ENCODE peak calls at places on chromosomes 5 and 9, in eight cellular contexts. A is A549, U is HCT116, I is PC-9, N is PC-3, V is mammary epithelial cell, G is IMR-90, D is GM23338. F is an unnamed sample.

GRCh38 chr9:115132648-115133047 is 14.7 kb upstream of the TNC start:
- DNase-seq in A (no peak), U (no peak), I (no peak), N (no peak), V (no peak), G (peak), D (peak), F (peak)

GRCh38 chr9:35074141-35074540 is 1.7 kb upstream of the VCP start:
- DNase-seq in A (no peak), U (no peak), I (no peak), N (no peak), V (no peak), G (no peak), D (no peak), F (no peak)

GRCh38 chr9:123400926-123401503 is 45.0 kb downstream of the CRB2 start:
- DNase-seq in A (no peak), U (no peak), I (no peak), N (no peak), V (no peak), G (no peak), D (no peak), F (no peak)

GRCh38 chr9:137666950-137667670 is 48.3 kb downstream of the EHMT1 start:
- DNase-seq in A (no peak), U (no peak), I (no peak), N (no peak), V (no peak), G (no peak), D (peak), F (no peak)

GRCh38 chr9:129863059-129863690 is 27.9 kb downstream of the USP20 start:
- DNase-seq in A (no peak), U (no peak), I (peak), N (no peak), V (peak), G (peak), D (no peak), F (peak)

GRCh38 chr9:113547501-113547900 is 84.0 kb downstream of the RGS3 start:
- DNase-seq in A (no peak), U (no peak), I (no peak), N (no peak), V (no peak), G (no peak), D (no peak), F (no peak)

GRCh38 chr5:27171696-27172362 is 133.4 kb upstream of the CDH9 start:
- DNase-seq in A (no peak), U (no peak), I (no peak), N (no peak), V (no peak), G (no peak), D (peak), F (peak)

GRCh38 chr5:79689541-79690466 is at the start of gene CMYA5:
- DNase-seq in A (no peak), U (no peak), I (no peak), N (no peak), V (peak), G (peak), D (peak), F (peak)

GRCh38 chr5:131423056-131423455 is 159.2 kb downstream of the CDC42SE2 start:
- DNase-seq in A (peak), U (no peak), I (no peak), N (peak), V (no peak), G (peak), D (peak), F (peak)

GRCh38 chr9:127104465-127105311 is 17.7 kb downstream of the ANGPTL2 start:
- DNase-seq in A (no peak), U (no peak), I (no peak), N (no peak), V (peak), G (peak), D (peak), F (peak)

GRCh38 chr9:130219661-130220081 is 45.9 kb upstream of the HMCN2 start:
- DNase-seq in A (no peak), U (no peak), I (no peak), N (no peak), V (no peak), G (no peak), D (no peak), F (no peak)

GRCh38 chr9:121837113-121838010 is 185.9 kb downstream of the DAB2IP start:
- DNase-seq in A (no peak), U (no peak), I (no peak), N (no peak), V (no peak), G (peak), D (no peak), F (peak)

GRCh38 chr9:81861644-81862043 is 66.6 kb upstream of the SPATA31D4 start:
- DNase-seq in A (no peak), U (no peak), I (peak), N (peak), V (peak), G (peak), D (no peak), F (peak)

GRCh38 chr9:15333376-15333881 is 26.4 kb upstream of the TTC39B start:
- DNase-seq in A (peak), U (no peak), I (no peak), N (no peak), V (no peak), G (no peak), D (no peak), F (no peak)

GRCh38 chr9:97981828-97982164 is 1.3 kb upstream of the ANP32B start:
- DNase-seq in A (no peak), U (no peak), I (no peak), N (no peak), V (no peak), G (no peak), D (no peak), F (no peak)

GRCh38 chr5:73160239-73160671 is 12.7 kb upstream of the TMEM174 start:
- DNase-seq in A (no peak), U (no peak), I (no peak), N (peak), V (no peak), G (no peak), D (no peak), F (no peak)

GRCh38 chr5:158698036-158698667 is 401.6 kb downstream of the EBF1 start:
- DNase-seq in A (peak), U (no peak), I (no peak), N (no peak), V (no peak), G (no peak), D (peak), F (no peak)

GRCh38 chr5:104186100-104186499 is 623.5 kb upstream of the NUDT12 start:
- DNase-seq in A (peak), U (peak), I (no peak), N (no peak), V (peak), G (no peak), D (peak), F (peak)

GRCh38 chr5:157431544-157432200 is 28.3 kb upstream of the NIPAL4 start:
- DNase-seq in A (peak), U (peak), I (no peak), N (peak), V (peak), G (peak), D (peak), F (peak)

GRCh38 chr9:112970939-112971338 is 41.1 kb downstream of the ZNF883 start:
- DNase-seq in A (no peak), U (no peak), I (no peak), N (peak), V (no peak), G (no peak), D (peak), F (peak)

GRCh38 chr5:135212361-135213033 is 178.5 kb upstream of the PITX1 start:
- DNase-seq in A (no peak), U (no peak), I (no peak), N (no peak), V (no peak), G (no peak), D (no peak), F (no peak)

GRCh38 chr5:107887587-107887986 is 216.8 kb upstream of the EFNA5 start:
- DNase-seq in A (no peak), U (no peak), I (no peak), N (no peak), V (no peak), G (no peak), D (no peak), F (no peak)

GRCh38 chr5:134845852-134846640 is at the start of gene C5orf24:
- DNase-seq in A (peak), U (peak), I (peak), N (peak), V (peak), G (peak), D (peak), F (peak)

GRCh38 chr5:55231476-55232193 is 1.8 kb downstream of the CCNO start:
- DNase-seq in A (no peak), U (no peak), I (peak), N (no peak), V (no peak), G (no peak), D (peak), F (peak)

GRCh38 chr9:94478755-94479730 is 75.8 kb upstream of the PCAT7 start:
- DNase-seq in A (no peak), U (no peak), I (no peak), N (no peak), V (no peak), G (no peak), D (no peak), F (no peak)

GRCh38 chr9:136445799-136446198 is 6.2 kb upstream of the INPP5E start:
- DNase-seq in A (no peak), U (no peak), I (no peak), N (no peak), V (no peak), G (no peak), D (no peak), F (no peak)

GRCh38 chr5:26700759-26701384 is 337.5 kb downstream of the CDH9 start:
- DNase-seq in A (peak), U (no peak), I (no peak), N (peak), V (peak), G (no peak), D (peak), F (peak)

GRCh38 chr5:85108471-85108870 is 723.8 kb upstream of the EDIL3 start:
- DNase-seq in A (peak), U (no peak), I (no peak), N (peak), V (no peak), G (no peak), D (peak), F (no peak)
- TF ChIP-seq CTCF in A (no peak), U (peak), I (peak), N (peak), V (peak), G (no peak), D (peak), F (no peak)

DNA sequence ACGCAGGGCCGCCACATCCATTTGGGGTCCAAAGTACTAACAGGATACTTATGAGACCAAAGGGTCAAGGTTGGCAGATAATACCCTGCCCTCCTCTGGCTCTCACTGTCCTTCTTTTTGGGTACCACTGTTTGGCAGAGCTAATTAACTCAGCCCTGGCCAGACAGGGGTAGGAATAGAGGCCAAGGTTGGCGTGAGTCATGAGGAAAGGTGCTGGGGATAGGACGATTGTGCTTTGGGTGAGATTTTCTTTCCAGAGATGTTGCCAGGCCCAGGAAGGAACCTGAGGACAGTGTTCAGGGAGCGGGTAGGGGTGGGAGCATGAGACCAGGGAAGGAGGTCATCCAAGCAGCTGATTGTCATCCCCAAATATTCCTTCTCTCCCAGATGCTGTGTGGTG is 191.8 kb upstream of the PANK3 start:
- DNase-seq in A (no peak), U (no peak), I (no peak), N (no peak), V (no peak), G (no peak), D (no peak), F (no peak)
- H3K4me2 ChIP-seq in A (no peak), U (no peak), I (no peak), N (no peak), V (no peak), G (no peak), D (no peak), F (no peak)

DNA sequence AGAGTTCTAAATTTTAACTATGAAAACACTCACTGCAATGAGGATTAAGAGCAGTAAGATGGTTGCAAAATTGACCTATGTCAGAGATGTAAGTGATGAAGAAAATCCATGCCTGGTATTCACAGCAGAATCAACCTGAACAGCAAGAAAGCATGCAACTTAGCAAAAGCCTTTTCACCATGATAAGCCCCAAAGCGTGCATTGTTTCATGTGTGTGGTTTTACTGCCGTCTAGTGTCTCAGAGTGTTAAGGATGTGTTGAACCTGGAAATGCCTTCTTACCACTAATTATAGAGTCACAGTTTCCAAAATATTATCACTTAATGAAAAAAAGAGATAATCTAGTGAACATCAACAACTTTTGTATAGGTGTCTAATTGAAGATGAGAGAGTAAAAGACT is 415.2 kb upstream of the TRPC7 start:
- DNase-seq in A (peak), U (no peak), I (no peak), N (peak), V (no peak), G (no peak), D (peak), F (no peak)
- TF ChIP-seq CTCF in A (peak), U (peak), I (no peak), N (peak), V (no peak), G (no peak), D (peak), F (no peak)

DNA sequence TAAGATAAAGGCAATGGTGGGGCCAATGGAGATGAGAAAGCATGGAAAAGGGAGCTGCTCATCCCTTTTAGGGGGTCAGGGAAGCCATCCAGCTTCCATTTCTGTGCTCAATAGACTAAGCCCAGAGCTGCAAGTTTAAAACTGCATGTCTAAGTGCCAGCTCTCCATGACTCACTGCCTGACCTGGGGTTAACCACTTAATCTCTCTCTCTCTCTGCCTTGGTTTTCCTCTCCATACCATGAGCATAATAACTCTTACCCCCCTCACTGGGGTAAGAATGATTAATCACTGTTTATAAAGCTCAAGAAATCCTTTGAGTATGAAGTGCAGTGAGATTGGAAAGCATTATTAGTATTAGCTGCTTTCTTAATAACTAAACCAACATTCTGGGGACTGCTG is 1382.4 kb upstream of the WWC1 start:
- DNase-seq in A (peak), U (no peak), I (no peak), N (peak), V (peak), G (no peak), D (no peak), F (peak)
- H3K4me2 ChIP-seq in A (peak), U (no peak), I (no peak), N (no peak), V (peak), G (no peak), D (no peak), F (no peak)

GRCh38 chr5:2755371-2755715 is 3.9 kb upstream of the IRX2 start:
- DNase-seq in A (no peak), U (no peak), I (no peak), N (no peak), V (peak), G (no peak), D (no peak), F (no peak)

GRCh38 chr5:2756211-2756746 is 4.8 kb upstream of the IRX2 start:
- DNase-seq in A (peak), U (no peak), I (no peak), N (peak), V (peak), G (peak), D (peak), F (peak)

GRCh38 chr5:2755811-2756210 is 4.3 kb upstream of the IRX2 start:
- DNase-seq in A (no peak), U (no peak), I (no peak), N (no peak), V (peak), G (no peak), D (no peak), F (no peak)

GRCh38 chr5:2753452-2754409 is 2.3 kb upstream of the IRX2 start:
- DNase-seq in A (no peak), U (no peak), I (no peak), N (no peak), V (peak), G (no peak), D (peak), F (no peak)

GRCh38 chr5:2754621-2755370 is 3.3 kb upstream of the IRX2 start:
- DNase-seq in A (no peak), U (no peak), I (no peak), N (no peak), V (peak), G (no peak), D (peak), F (no peak)
- TF ChIP-seq CTCF in A (no peak), U (no peak), I (no peak), N (no peak), V (peak), G (no peak), D (peak), F (no peak)

GRCh38 chr5:17292434-17293015 is 75.1 kb downstream of the BASP1 start:
- DNase-seq in A (no peak), U (no peak), I (no peak), N (no peak), V (no peak), G (no peak), D (no peak), F (no peak)
- H3K4me2 ChIP-seq in A (no peak), U (no peak), I (no peak), N (no peak), V (no peak), G (no peak), D (no peak), F (no peak)

GRCh38 chr9:72203205-72203803 is 54.1 kb downstream of the GDA start:
- DNase-seq in A (peak), U (peak), I (no peak), N (peak), V (peak), G (peak), D (peak), F (peak)
- TF ChIP-seq CTCF in A (peak), U (peak), I (peak), N (peak), V (peak), G (peak), D (peak), F (peak)

GRCh38 chr9:109253637-109254284 is 67.1 kb downstream of the EPB41L4B start:
- DNase-seq in A (peak), U (peak), I (peak), N (peak), V (peak), G (peak), D (no peak), F (peak)

GRCh38 chr9:109251776-109252106 is 69.1 kb downstream of the EPB41L4B start:
- DNase-seq in A (no peak), U (no peak), I (no peak), N (no peak), V (no peak), G (no peak), D (no peak), F (no peak)

GRCh38 chr9:109253241-109253636 is 67.6 kb downstream of the EPB41L4B start:
- DNase-seq in A (no peak), U (no peak), I (no peak), N (no peak), V (no peak), G (no peak), D (no peak), F (no peak)

GRCh38 chr9:109251080-109251775 is 69.6 kb downstream of the EPB41L4B start:
- DNase-seq in A (peak), U (no peak), I (peak), N (peak), V (peak), G (peak), D (no peak), F (peak)

DNA sequence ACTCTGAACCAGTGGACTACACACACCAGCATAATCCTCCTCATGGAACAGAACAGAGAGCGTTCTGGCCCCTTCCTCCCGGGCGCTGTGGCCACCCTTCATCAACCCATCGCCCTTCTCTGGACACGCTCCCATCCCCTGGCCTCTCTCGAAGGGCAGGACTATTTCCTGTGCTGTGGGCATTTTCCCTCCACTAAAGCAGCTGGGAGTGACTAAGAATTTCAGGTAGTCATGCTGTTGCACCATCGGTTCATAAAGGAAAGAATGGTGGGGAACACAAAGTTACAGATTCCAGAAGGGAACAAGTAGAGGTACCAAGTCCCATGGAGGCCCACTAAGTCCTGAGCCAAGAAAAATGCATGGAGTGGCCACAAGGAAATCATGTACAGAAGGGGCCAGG is 68.6 kb downstream of the EPB41L4B start:
- DNase-seq in A (no peak), U (no peak), I (no peak), N (peak), V (peak), G (no peak), D (no peak), F (no peak)
- H3K4me2 ChIP-seq in A (peak), U (peak), I (peak), N (peak), V (no peak), G (no peak), D (no peak), F (no peak)

GRCh38 chr5:141845371-141845821 is 32.8 kb downstream of the PCDH1 start:
- DNase-seq in A (no peak), U (no peak), I (no peak), N (no peak), V (no peak), G (no peak), D (peak), F (no peak)
- TF ChIP-seq CTCF in A (no peak), U (no peak), I (no peak), N (peak), V (no peak), G (no peak), D (peak), F (no peak)

GRCh38 chr9:7073679-7074078 is 315.9 kb downstream of the KDM4C start:
- DNase-seq in A (no peak), U (no peak), I (no peak), N (no peak), V (no peak), G (no peak), D (no peak), F (no peak)

GRCh38 chr9:7075154-7075553 is 317.4 kb downstream of the KDM4C start:
- DNase-seq in A (no peak), U (no peak), I (no peak), N (no peak), V (no peak), G (no peak), D (no peak), F (no peak)

GRCh38 chr9:7067169-7067568 is 309.4 kb downstream of the KDM4C start:
- DNase-seq in A (no peak), U (no peak), I (no peak), N (no peak), V (no peak), G (no peak), D (no peak), F (no peak)

DNA sequence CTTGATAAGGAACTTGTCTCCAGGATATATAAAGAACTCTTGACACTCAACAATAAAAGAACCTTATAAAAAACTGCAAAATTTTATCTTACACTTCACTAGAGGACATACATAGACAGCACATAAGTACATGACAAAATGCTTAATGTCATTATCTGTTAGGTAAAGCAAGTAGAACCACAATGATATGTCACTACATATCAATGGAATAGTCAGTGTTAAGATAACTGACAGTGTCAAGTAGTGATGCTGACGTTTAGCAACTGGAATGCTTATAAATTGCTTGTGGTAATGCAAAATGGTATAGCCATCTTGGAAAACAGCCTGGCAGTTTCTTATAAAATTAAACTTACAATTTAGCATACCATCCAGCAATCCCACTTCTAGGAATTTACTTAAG is 314.1 kb downstream of the KDM4C start:
- DNase-seq in A (no peak), U (no peak), I (no peak), N (no peak), V (no peak), G (no peak), D (no peak), F (no peak)
- H3K4me2 ChIP-seq in A (no peak), U (no peak), I (no peak), N (no peak), V (no peak), G (no peak), D (no peak), F (no peak)